ENCODE peak calls at places on chromosome 9, in five cellular contexts. One of them, this sample, is unnamed.

GRCh38 chr9:95505676-95506437 is 10.9 kb downstream of the PTCH1 start:
- DNase-seq in Peyer's patch: no peak
- DNase-seq in stimulated activated CD4-positive, alpha-beta T cell treated with anti-CD3 and anti-CD28 coated beads, TNF-alpha, amount 100 ng/mL, for 48 hours: peak
- DNase-seq in fibroblast of gingiva: peak
- DNase-seq in activated T-cell treated with anti-CD3 and anti-CD28 coated beads, Interleukin-2, amount 50 U/mL, for 72 hours: peak
- DNase-seq in this sample: no peak

GRCh38 chr9:2872307-2872940 is 28.5 kb upstream of the PUM3 start:
- DNase-seq in fibroblast of gingiva: peak
- DNase-seq in stimulated activated CD4-positive, alpha-beta T cell treated with anti-CD3 and anti-CD28 coated beads, TNF-alpha, amount 100 ng/mL, for 48 hours: no peak
- DNase-seq in Peyer's patch: no peak
- DNase-seq in activated T-cell treated with anti-CD3 and anti-CD28 coated beads, Interleukin-2, amount 50 U/mL, for 72 hours: no peak
- DNase-seq in this sample: no peak

GRCh38 chr9:138096192-138096845 is 218.7 kb downstream of the CACNA1B start:
- DNase-seq in stimulated activated CD4-positive, alpha-beta T cell treated with anti-CD3 and anti-CD28 coated beads, TNF-alpha, amount 100 ng/mL, for 48 hours: no peak
- DNase-seq in Peyer's patch: peak
- DNase-seq in fibroblast of gingiva: no peak
- DNase-seq in activated T-cell treated with anti-CD3 and anti-CD28 coated beads, Interleukin-2, amount 50 U/mL, for 72 hours: no peak
- DNase-seq in this sample: no peak

GRCh38 chr9:9412241-9412640 is 1200.6 kb downstream of the PTPRD start:
- DNase-seq in stimulated activated CD4-positive, alpha-beta T cell treated with anti-CD3 and anti-CD28 coated beads, TNF-alpha, amount 100 ng/mL, for 48 hours: no peak
- DNase-seq in fibroblast of gingiva: no peak
- DNase-seq in Peyer's patch: no peak
- DNase-seq in activated T-cell treated with anti-CD3 and anti-CD28 coated beads, Interleukin-2, amount 50 U/mL, for 72 hours: no peak
- DNase-seq in this sample: no peak

GRCh38 chr9:36147441-36148175 is 11.1 kb downstream of the GLIPR2 start:
- DNase-seq in Peyer's patch: no peak
- DNase-seq in activated T-cell treated with anti-CD3 and anti-CD28 coated beads, Interleukin-2, amount 50 U/mL, for 72 hours: no peak
- DNase-seq in fibroblast of gingiva: no peak
- DNase-seq in stimulated activated CD4-positive, alpha-beta T cell treated with anti-CD3 and anti-CD28 coated beads, TNF-alpha, amount 100 ng/mL, for 48 hours: no peak
- DNase-seq in this sample: no peak

GRCh38 chr9:85741112-85741874 is 461 bp downstream of the AGTPBP1 start:
- DNase-seq in fibroblast of gingiva: no peak
- DNase-seq in activated T-cell treated with anti-CD3 and anti-CD28 coated beads, Interleukin-2, amount 50 U/mL, for 72 hours: peak
- DNase-seq in Peyer's patch: peak
- DNase-seq in stimulated activated CD4-positive, alpha-beta T cell treated with anti-CD3 and anti-CD28 coated beads, TNF-alpha, amount 100 ng/mL, for 48 hours: peak
- DNase-seq in this sample: no peak

GRCh38 chr9:35114921-35115341 is 731 bp downstream of the ATOSB start:
- DNase-seq in stimulated activated CD4-positive, alpha-beta T cell treated with anti-CD3 and anti-CD28 coated beads, TNF-alpha, amount 100 ng/mL, for 48 hours: no peak
- DNase-seq in fibroblast of gingiva: peak
- DNase-seq in activated T-cell treated with anti-CD3 and anti-CD28 coated beads, Interleukin-2, amount 50 U/mL, for 72 hours: peak
- DNase-seq in Peyer's patch: peak
- DNase-seq in this sample: no peak

GRCh38 chr9:134858051-134858841 is 22.4 kb upstream of the FCN2 start:
- DNase-seq in stimulated activated CD4-positive, alpha-beta T cell treated with anti-CD3 and anti-CD28 coated beads, TNF-alpha, amount 100 ng/mL, for 48 hours: peak
- DNase-seq in Peyer's patch: no peak
- DNase-seq in fibroblast of gingiva: no peak
- DNase-seq in activated T-cell treated with anti-CD3 and anti-CD28 coated beads, Interleukin-2, amount 50 U/mL, for 72 hours: peak
- DNase-seq in this sample: peak

GRCh38 chr9:7536310-7536939 is 263.2 kb downstream of the DMAC1 start:
- DNase-seq in stimulated activated CD4-positive, alpha-beta T cell treated with anti-CD3 and anti-CD28 coated beads, TNF-alpha, amount 100 ng/mL, for 48 hours: peak
- DNase-seq in Peyer's patch: no peak
- DNase-seq in activated T-cell treated with anti-CD3 and anti-CD28 coated beads, Interleukin-2, amount 50 U/mL, for 72 hours: peak
- DNase-seq in fibroblast of gingiva: peak
- DNase-seq in this sample: no peak

GRCh38 chr9:14960881-14961280 is 50.7 kb upstream of the FREM1 start:
- DNase-seq in activated T-cell treated with anti-CD3 and anti-CD28 coated beads, Interleukin-2, amount 50 U/mL, for 72 hours: no peak
- DNase-seq in fibroblast of gingiva: no peak
- DNase-seq in stimulated activated CD4-positive, alpha-beta T cell treated with anti-CD3 and anti-CD28 coated beads, TNF-alpha, amount 100 ng/mL, for 48 hours: no peak
- DNase-seq in Peyer's patch: no peak
- DNase-seq in this sample: no peak

GRCh38 chr9:124469011-124469832 is 19.0 kb downstream of the ADGRD2 start:
- DNase-seq in fibroblast of gingiva: no peak
- DNase-seq in stimulated activated CD4-positive, alpha-beta T cell treated with anti-CD3 and anti-CD28 coated beads, TNF-alpha, amount 100 ng/mL, for 48 hours: no peak
- DNase-seq in Peyer's patch: no peak
- DNase-seq in activated T-cell treated with anti-CD3 and anti-CD28 coated beads, Interleukin-2, amount 50 U/mL, for 72 hours: no peak
- DNase-seq in this sample: no peak

GRCh38 chr9:86321373-86321772 is 32.8 kb downstream of the TUT7 start:
- DNase-seq in fibroblast of gingiva: peak
- DNase-seq in Peyer's patch: no peak
- DNase-seq in activated T-cell treated with anti-CD3 and anti-CD28 coated beads, Interleukin-2, amount 50 U/mL, for 72 hours: no peak
- DNase-seq in stimulated activated CD4-positive, alpha-beta T cell treated with anti-CD3 and anti-CD28 coated beads, TNF-alpha, amount 100 ng/mL, for 48 hours: no peak
- DNase-seq in this sample: no peak

GRCh38 chr9:6780690-6781089 is 22.9 kb downstream of the KDM4C start:
- DNase-seq in fibroblast of gingiva: no peak
- DNase-seq in stimulated activated CD4-positive, alpha-beta T cell treated with anti-CD3 and anti-CD28 coated beads, TNF-alpha, amount 100 ng/mL, for 48 hours: no peak
- DNase-seq in Peyer's patch: no peak
- DNase-seq in activated T-cell treated with anti-CD3 and anti-CD28 coated beads, Interleukin-2, amount 50 U/mL, for 72 hours: no peak
- DNase-seq in this sample: no peak

GRCh38 chr9:128870128-128870940 is 11.4 kb downstream of the KYAT1 start:
- DNase-seq in fibroblast of gingiva: no peak
- DNase-seq in Peyer's patch: no peak
- DNase-seq in activated T-cell treated with anti-CD3 and anti-CD28 coated beads, Interleukin-2, amount 50 U/mL, for 72 hours: no peak
- DNase-seq in stimulated activated CD4-positive, alpha-beta T cell treated with anti-CD3 and anti-CD28 coated beads, TNF-alpha, amount 100 ng/mL, for 48 hours: no peak
- DNase-seq in this sample: no peak

GRCh38 chr9:109014267-109015025 is 1.1 kb upstream of the CTNNAL1 start:
- DNase-seq in Peyer's patch: no peak
- DNase-seq in stimulated activated CD4-positive, alpha-beta T cell treated with anti-CD3 and anti-CD28 coated beads, TNF-alpha, amount 100 ng/mL, for 48 hours: no peak
- DNase-seq in fibroblast of gingiva: peak
- DNase-seq in activated T-cell treated with anti-CD3 and anti-CD28 coated beads, Interleukin-2, amount 50 U/mL, for 72 hours: peak
- DNase-seq in this sample: no peak

GRCh38 chr9:91374939-91375338 is 13.2 kb upstream of the AUH start:
- DNase-seq in stimulated activated CD4-positive, alpha-beta T cell treated with anti-CD3 and anti-CD28 coated beads, TNF-alpha, amount 100 ng/mL, for 48 hours: no peak
- DNase-seq in fibroblast of gingiva: peak
- DNase-seq in activated T-cell treated with anti-CD3 and anti-CD28 coated beads, Interleukin-2, amount 50 U/mL, for 72 hours: no peak
- DNase-seq in Peyer's patch: no peak
- DNase-seq in this sample: no peak

GRCh38 chr9:38226491-38226951 is 157.5 kb upstream of the SHB start:
- DNase-seq in stimulated activated CD4-positive, alpha-beta T cell treated with anti-CD3 and anti-CD28 coated beads, TNF-alpha, amount 100 ng/mL, for 48 hours: no peak
- DNase-seq in Peyer's patch: no peak
- DNase-seq in fibroblast of gingiva: no peak
- DNase-seq in activated T-cell treated with anti-CD3 and anti-CD28 coated beads, Interleukin-2, amount 50 U/mL, for 72 hours: no peak
- DNase-seq in this sample: no peak

GRCh38 chr9:98501776-98502175 is 207.0 kb downstream of the GABBR2 start:
- DNase-seq in Peyer's patch: no peak
- DNase-seq in fibroblast of gingiva: no peak
- DNase-seq in stimulated activated CD4-positive, alpha-beta T cell treated with anti-CD3 and anti-CD28 coated beads, TNF-alpha, amount 100 ng/mL, for 48 hours: no peak
- DNase-seq in activated T-cell treated with anti-CD3 and anti-CD28 coated beads, Interleukin-2, amount 50 U/mL, for 72 hours: no peak
- DNase-seq in this sample: no peak

GRCh38 chr9:133794006-133794760 is 56.0 kb upstream of the SARDH start:
- DNase-seq in Peyer's patch: no peak
- DNase-seq in stimulated activated CD4-positive, alpha-beta T cell treated with anti-CD3 and anti-CD28 coated beads, TNF-alpha, amount 100 ng/mL, for 48 hours: no peak
- DNase-seq in activated T-cell treated with anti-CD3 and anti-CD28 coated beads, Interleukin-2, amount 50 U/mL, for 72 hours: no peak
- DNase-seq in fibroblast of gingiva: no peak
- DNase-seq in this sample: no peak

GRCh38 chr9:98427491-98427890 is 172.0 kb upstream of the TBC1D2 start:
- DNase-seq in stimulated activated CD4-positive, alpha-beta T cell treated with anti-CD3 and anti-CD28 coated beads, TNF-alpha, amount 100 ng/mL, for 48 hours: no peak
- DNase-seq in fibroblast of gingiva: no peak
- DNase-seq in activated T-cell treated with anti-CD3 and anti-CD28 coated beads, Interleukin-2, amount 50 U/mL, for 72 hours: no peak
- DNase-seq in Peyer's patch: no peak
- DNase-seq in this sample: no peak

GRCh38 chr9:125161284-125161918 is 18.1 kb upstream of the SCAI start:
- DNase-seq in activated T-cell treated with anti-CD3 and anti-CD28 coated beads, Interleukin-2, amount 50 U/mL, for 72 hours: no peak
- DNase-seq in stimulated activated CD4-positive, alpha-beta T cell treated with anti-CD3 and anti-CD28 coated beads, TNF-alpha, amount 100 ng/mL, for 48 hours: no peak
- DNase-seq in Peyer's patch: no peak
- DNase-seq in fibroblast of gingiva: peak
- DNase-seq in this sample: no peak

GRCh38 chr9:132268725-132269352 is 85.9 kb downstream of the SETX start:
- DNase-seq in fibroblast of gingiva: peak
- DNase-seq in Peyer's patch: peak
- DNase-seq in activated T-cell treated with anti-CD3 and anti-CD28 coated beads, Interleukin-2, amount 50 U/mL, for 72 hours: peak
- DNase-seq in stimulated activated CD4-positive, alpha-beta T cell treated with anti-CD3 and anti-CD28 coated beads, TNF-alpha, amount 100 ng/mL, for 48 hours: peak
- DNase-seq in this sample: peak

GRCh38 chr9:117411547-117411946 is 3.3 kb downstream of the ASTN2 start:
- DNase-seq in stimulated activated CD4-positive, alpha-beta T cell treated with anti-CD3 and anti-CD28 coated beads, TNF-alpha, amount 100 ng/mL, for 48 hours: no peak
- DNase-seq in Peyer's patch: no peak
- DNase-seq in activated T-cell treated with anti-CD3 and anti-CD28 coated beads, Interleukin-2, amount 50 U/mL, for 72 hours: peak
- DNase-seq in fibroblast of gingiva: no peak
- DNase-seq in this sample: no peak

GRCh38 chr9:71001780-71002386 is 119.5 kb downstream of the TRPM3 start:
- DNase-seq in Peyer's patch: no peak
- DNase-seq in activated T-cell treated with anti-CD3 and anti-CD28 coated beads, Interleukin-2, amount 50 U/mL, for 72 hours: peak
- DNase-seq in stimulated activated CD4-positive, alpha-beta T cell treated with anti-CD3 and anti-CD28 coated beads, TNF-alpha, amount 100 ng/mL, for 48 hours: peak
- DNase-seq in fibroblast of gingiva: peak
- DNase-seq in this sample: no peak

GRCh38 chr9:90007516-90008430 is 403.0 kb downstream of the GADD45G start:
- DNase-seq in Peyer's patch: no peak
- DNase-seq in stimulated activated CD4-positive, alpha-beta T cell treated with anti-CD3 and anti-CD28 coated beads, TNF-alpha, amount 100 ng/mL, for 48 hours: no peak
- DNase-seq in activated T-cell treated with anti-CD3 and anti-CD28 coated beads, Interleukin-2, amount 50 U/mL, for 72 hours: no peak
- DNase-seq in fibroblast of gingiva: peak
- DNase-seq in this sample: no peak

GRCh38 chr9:84937086-84937670 is 267.6 kb downstream of the NTRK2 start:
- DNase-seq in stimulated activated CD4-positive, alpha-beta T cell treated with anti-CD3 and anti-CD28 coated beads, TNF-alpha, amount 100 ng/mL, for 48 hours: no peak
- DNase-seq in activated T-cell treated with anti-CD3 and anti-CD28 coated beads, Interleukin-2, amount 50 U/mL, for 72 hours: no peak
- DNase-seq in fibroblast of gingiva: no peak
- DNase-seq in Peyer's patch: no peak
- DNase-seq in this sample: no peak

GRCh38 chr9:110069326-110070248 is 138.4 kb downstream of the C9orf152 start:
- DNase-seq in stimulated activated CD4-positive, alpha-beta T cell treated with anti-CD3 and anti-CD28 coated beads, TNF-alpha, amount 100 ng/mL, for 48 hours: no peak
- DNase-seq in activated T-cell treated with anti-CD3 and anti-CD28 coated beads, Interleukin-2, amount 50 U/mL, for 72 hours: no peak
- DNase-seq in Peyer's patch: no peak
- DNase-seq in fibroblast of gingiva: peak
- DNase-seq in this sample: no peak

GRCh38 chr9:5626727-5627634 is 1.9 kb upstream of the RIC1 start:
- DNase-seq in fibroblast of gingiva: peak
- DNase-seq in Peyer's patch: peak
- DNase-seq in activated T-cell treated with anti-CD3 and anti-CD28 coated beads, Interleukin-2, amount 50 U/mL, for 72 hours: peak
- DNase-seq in stimulated activated CD4-positive, alpha-beta T cell treated with anti-CD3 and anti-CD28 coated beads, TNF-alpha, amount 100 ng/mL, for 48 hours: no peak
- DNase-seq in this sample: no peak

GRCh38 chr9:72826954-72827953 is 125.6 kb downstream of the ALDH1A1 start:
- DNase-seq in stimulated activated CD4-positive, alpha-beta T cell treated with anti-CD3 and anti-CD28 coated beads, TNF-alpha, amount 100 ng/mL, for 48 hours: no peak
- DNase-seq in Peyer's patch: no peak
- DNase-seq in fibroblast of gingiva: no peak
- DNase-seq in activated T-cell treated with anti-CD3 and anti-CD28 coated beads, Interleukin-2, amount 50 U/mL, for 72 hours: no peak
- DNase-seq in this sample: no peak

GRCh38 chr9:120702075-120702474 is 12.2 kb downstream of the MEGF9 start:
- DNase-seq in stimulated activated CD4-positive, alpha-beta T cell treated with anti-CD3 and anti-CD28 coated beads, TNF-alpha, amount 100 ng/mL, for 48 hours: no peak
- DNase-seq in activated T-cell treated with anti-CD3 and anti-CD28 coated beads, Interleukin-2, amount 50 U/mL, for 72 hours: no peak
- DNase-seq in fibroblast of gingiva: no peak
- DNase-seq in Peyer's patch: no peak
- DNase-seq in this sample: no peak

GRCh38 chr9:16879416-16879815 is 8.9 kb upstream of the BNC2 start:
- DNase-seq in activated T-cell treated with anti-CD3 and anti-CD28 coated beads, Interleukin-2, amount 50 U/mL, for 72 hours: no peak
- DNase-seq in Peyer's patch: no peak
- DNase-seq in stimulated activated CD4-positive, alpha-beta T cell treated with anti-CD3 and anti-CD28 coated beads, TNF-alpha, amount 100 ng/mL, for 48 hours: no peak
- DNase-seq in fibroblast of gingiva: peak
- DNase-seq in this sample: no peak

GRCh38 chr9:115229496-115229895 is 111.5 kb upstream of the TNC start:
- DNase-seq in activated T-cell treated with anti-CD3 and anti-CD28 coated beads, Interleukin-2, amount 50 U/mL, for 72 hours: no peak
- DNase-seq in Peyer's patch: no peak
- DNase-seq in stimulated activated CD4-positive, alpha-beta T cell treated with anti-CD3 and anti-CD28 coated beads, TNF-alpha, amount 100 ng/mL, for 48 hours: no peak
- DNase-seq in fibroblast of gingiva: no peak
- DNase-seq in this sample: no peak

GRCh38 chr9:82170079-82170662 is 181.6 kb downstream of the SPATA31D1 start:
- DNase-seq in Peyer's patch: no peak
- DNase-seq in stimulated activated CD4-positive, alpha-beta T cell treated with anti-CD3 and anti-CD28 coated beads, TNF-alpha, amount 100 ng/mL, for 48 hours: no peak
- DNase-seq in fibroblast of gingiva: no peak
- DNase-seq in activated T-cell treated with anti-CD3 and anti-CD28 coated beads, Interleukin-2, amount 50 U/mL, for 72 hours: no peak
- DNase-seq in this sample: no peak

GRCh38 chr9:33161011-33161588 is 6.0 kb downstream of the B4GALT1 start:
- DNase-seq in activated T-cell treated with anti-CD3 and anti-CD28 coated beads, Interleukin-2, amount 50 U/mL, for 72 hours: peak
- DNase-seq in fibroblast of gingiva: peak
- DNase-seq in Peyer's patch: peak
- DNase-seq in stimulated activated CD4-positive, alpha-beta T cell treated with anti-CD3 and anti-CD28 coated beads, TNF-alpha, amount 100 ng/mL, for 48 hours: peak
- DNase-seq in this sample: no peak

GRCh38 chr9:78316151-78316892 is 19.4 kb downstream of the PSAT1 start:
- DNase-seq in fibroblast of gingiva: no peak
- DNase-seq in activated T-cell treated with anti-CD3 and anti-CD28 coated beads, Interleukin-2, amount 50 U/mL, for 72 hours: no peak
- DNase-seq in Peyer's patch: no peak
- DNase-seq in stimulated activated CD4-positive, alpha-beta T cell treated with anti-CD3 and anti-CD28 coated beads, TNF-alpha, amount 100 ng/mL, for 48 hours: no peak
- DNase-seq in this sample: no peak

GRCh38 chr9:38359689-38360385 is 32.7 kb upstream of the ALDH1B1 start:
- DNase-seq in fibroblast of gingiva: no peak
- DNase-seq in stimulated activated CD4-positive, alpha-beta T cell treated with anti-CD3 and anti-CD28 coated beads, TNF-alpha, amount 100 ng/mL, for 48 hours: no peak
- DNase-seq in Peyer's patch: no peak
- DNase-seq in activated T-cell treated with anti-CD3 and anti-CD28 coated beads, Interleukin-2, amount 50 U/mL, for 72 hours: no peak
- DNase-seq in this sample: no peak

GRCh38 chr9:4298255-4299005 is 1.4 kb downstream of the GLIS3 start:
- DNase-seq in fibroblast of gingiva: peak
- DNase-seq in Peyer's patch: peak
- DNase-seq in stimulated activated CD4-positive, alpha-beta T cell treated with anti-CD3 and anti-CD28 coated beads, TNF-alpha, amount 100 ng/mL, for 48 hours: peak
- DNase-seq in activated T-cell treated with anti-CD3 and anti-CD28 coated beads, Interleukin-2, amount 50 U/mL, for 72 hours: peak
- DNase-seq in this sample: no peak

GRCh38 chr9:137674307-137675305 is 55.8 kb downstream of the EHMT1 start:
- DNase-seq in activated T-cell treated with anti-CD3 and anti-CD28 coated beads, Interleukin-2, amount 50 U/mL, for 72 hours: no peak
- DNase-seq in Peyer's patch: no peak
- DNase-seq in fibroblast of gingiva: no peak
- DNase-seq in stimulated activated CD4-positive, alpha-beta T cell treated with anti-CD3 and anti-CD28 coated beads, TNF-alpha, amount 100 ng/mL, for 48 hours: no peak
- DNase-seq in this sample: no peak

This sample was measured in GM18507.